ENCODE peak calls at places on chromosomes 3 and 15, in seven cellular contexts. One of them, this sample, is unnamed.

GRCh38 chr15:88040516-88040915 is 216.0 kb downstream of the NTRK3 start:
- DNase-seq in right lobe of liver: no peak
- DNase-seq in sigmoid colon: no peak
- DNase-seq in H54: no peak
- DNase-seq in Peyer's patch: no peak
- DNase-seq in adrenal gland: no peak
- DNase-seq in heart left ventricle: no peak
- DNase-seq in this sample: no peak

GRCh38 chr15:46344115-46344749 is 709.4 kb downstream of the SQOR start:
- DNase-seq in adrenal gland: no peak
- DNase-seq in Peyer's patch: no peak
- DNase-seq in H54: no peak
- DNase-seq in sigmoid colon: no peak
- DNase-seq in heart left ventricle: no peak
- DNase-seq in right lobe of liver: no peak
- DNase-seq in this sample: no peak

GRCh38 chr15:98000249-98001203 is 40.0 kb downstream of the ARRDC4 start:
- DNase-seq in H54: no peak
- DNase-seq in Peyer's patch: no peak
- DNase-seq in right lobe of liver: no peak
- DNase-seq in heart left ventricle: no peak
- DNase-seq in sigmoid colon: no peak
- DNase-seq in adrenal gland: no peak
- DNase-seq in this sample: no peak

GRCh38 chr3:156635973-156636372 is 38.4 kb upstream of the TIPARP start:
- DNase-seq in adrenal gland: no peak
- DNase-seq in heart left ventricle: no peak
- DNase-seq in Peyer's patch: no peak
- DNase-seq in H54: no peak
- DNase-seq in sigmoid colon: no peak
- DNase-seq in right lobe of liver: no peak
- DNase-seq in this sample: no peak

GRCh38 chr15:69980311-69981059 is 117.2 kb downstream of the TLE3 start:
- DNase-seq in Peyer's patch: peak
- DNase-seq in heart left ventricle: no peak
- DNase-seq in H54: no peak
- DNase-seq in sigmoid colon: no peak
- DNase-seq in right lobe of liver: no peak
- DNase-seq in adrenal gland: no peak
- DNase-seq in this sample: no peak

GRCh38 chr15:43198992-43199391 is 13.8 kb downstream of the CCNDBP1 start:
- DNase-seq in Peyer's patch: no peak
- DNase-seq in adrenal gland: no peak
- DNase-seq in sigmoid colon: no peak
- DNase-seq in H54: no peak
- DNase-seq in heart left ventricle: no peak
- DNase-seq in right lobe of liver: no peak
- DNase-seq in this sample: no peak

GRCh38 chr3:61865466-61865865 is 304.1 kb downstream of the PTPRG start:
- DNase-seq in sigmoid colon: no peak
- DNase-seq in adrenal gland: no peak
- DNase-seq in Peyer's patch: no peak
- DNase-seq in H54: no peak
- DNase-seq in heart left ventricle: no peak
- DNase-seq in right lobe of liver: no peak
- DNase-seq in this sample: no peak

GRCh38 chr3:98906230-98906629 is 4.7 kb upstream of the DCBLD2 start:
- DNase-seq in adrenal gland: no peak
- DNase-seq in sigmoid colon: no peak
- DNase-seq in right lobe of liver: no peak
- DNase-seq in Peyer's patch: no peak
- DNase-seq in heart left ventricle: no peak
- DNase-seq in H54: peak
- DNase-seq in this sample: no peak

GRCh38 chr3:118991775-118992174 is 42.9 kb downstream of the IGSF11 start:
- DNase-seq in adrenal gland: peak
- DNase-seq in sigmoid colon: no peak
- DNase-seq in heart left ventricle: no peak
- DNase-seq in H54: no peak
- DNase-seq in right lobe of liver: no peak
- DNase-seq in Peyer's patch: no peak
- DNase-seq in this sample: no peak

GRCh38 chr3:126621627-126622345 is 33.1 kb downstream of the TXNRD3 start:
- DNase-seq in Peyer's patch: no peak
- DNase-seq in right lobe of liver: no peak
- DNase-seq in heart left ventricle: no peak
- DNase-seq in adrenal gland: no peak
- DNase-seq in sigmoid colon: no peak
- DNase-seq in H54: peak
- DNase-seq in this sample: no peak

GRCh38 chr3:53509494-53509893 is 15.1 kb downstream of the CACNA1D start:
- DNase-seq in heart left ventricle: no peak
- DNase-seq in H54: no peak
- DNase-seq in sigmoid colon: no peak
- DNase-seq in adrenal gland: no peak
- DNase-seq in right lobe of liver: no peak
- DNase-seq in Peyer's patch: no peak
- DNase-seq in this sample: no peak

GRCh38 chr3:195063596-195064193 is 207.3 kb downstream of the XXYLT1 start:
- DNase-seq in H54: no peak
- DNase-seq in heart left ventricle: no peak
- DNase-seq in sigmoid colon: no peak
- DNase-seq in Peyer's patch: no peak
- DNase-seq in adrenal gland: no peak
- DNase-seq in right lobe of liver: no peak
- DNase-seq in this sample: no peak

GRCh38 chr3:190281308-190282051 is 40.8 kb downstream of the CLDN1 start:
- DNase-seq in Peyer's patch: no peak
- DNase-seq in adrenal gland: peak
- DNase-seq in heart left ventricle: no peak
- DNase-seq in sigmoid colon: no peak
- DNase-seq in H54: no peak
- DNase-seq in right lobe of liver: no peak
- DNase-seq in this sample: no peak

GRCh38 chr3:142285057-142285666 is 59.8 kb upstream of the GK5 start:
- DNase-seq in heart left ventricle: no peak
- DNase-seq in sigmoid colon: no peak
- DNase-seq in adrenal gland: no peak
- DNase-seq in right lobe of liver: no peak
- DNase-seq in Peyer's patch: no peak
- DNase-seq in H54: no peak
- DNase-seq in this sample: no peak
- TF ChIP-seq POLR2A in heart left ventricle: no peak
- TF ChIP-seq POLR2A in sigmoid colon: no peak
- TF ChIP-seq POLR2A in adrenal gland: no peak
- TF ChIP-seq POLR2A in right lobe of liver: no peak
- TF ChIP-seq POLR2A in Peyer's patch: no peak
- TF ChIP-seq POLR2A in H54: no peak
- TF ChIP-seq POLR2A in this sample: no peak

GRCh38 chr15:72813345-72814004 is 29.9 kb upstream of the ADPGK start:
- DNase-seq in heart left ventricle: no peak
- DNase-seq in right lobe of liver: no peak
- DNase-seq in H54: no peak
- DNase-seq in adrenal gland: no peak
- DNase-seq in sigmoid colon: no peak
- DNase-seq in Peyer's patch: no peak
- DNase-seq in this sample: no peak

DNA sequence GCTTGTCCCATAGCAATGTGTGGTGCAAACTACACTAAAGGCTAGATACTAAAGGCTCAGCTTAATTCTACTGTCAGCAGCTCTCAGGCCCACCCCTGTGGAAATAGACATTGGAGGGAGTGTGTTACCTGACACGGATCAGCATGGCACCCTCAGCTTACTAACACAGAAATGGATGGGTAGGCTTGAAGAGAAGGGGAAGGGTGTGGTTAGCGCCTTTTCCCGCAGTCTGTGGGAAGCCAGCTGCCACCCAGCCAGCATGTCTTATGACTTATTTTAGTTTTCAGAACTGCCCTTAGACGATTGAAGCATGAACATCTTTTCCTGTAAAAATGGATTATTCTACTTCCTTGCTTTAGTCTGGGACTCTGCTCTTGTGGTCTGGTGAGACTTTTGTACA is 25.8 kb upstream of the ADPGK start:
- DNase-seq in right lobe of liver: no peak
- DNase-seq in Peyer's patch: no peak
- DNase-seq in heart left ventricle: no peak
- DNase-seq in H54: no peak
- DNase-seq in sigmoid colon: no peak
- DNase-seq in adrenal gland: no peak
- DNase-seq in this sample: no peak
- TF ChIP-seq POLR2A in right lobe of liver: no peak
- TF ChIP-seq POLR2A in Peyer's patch: no peak
- TF ChIP-seq POLR2A in heart left ventricle: no peak
- TF ChIP-seq POLR2A in H54: no peak
- TF ChIP-seq POLR2A in sigmoid colon: no peak
- TF ChIP-seq POLR2A in adrenal gland: no peak
- TF ChIP-seq POLR2A in this sample: no peak

GRCh38 chr15:77187751-77188464 is 117.0 kb upstream of the TSPAN3 start:
- DNase-seq in sigmoid colon: no peak
- DNase-seq in H54: no peak
- DNase-seq in Peyer's patch: peak
- DNase-seq in heart left ventricle: peak
- DNase-seq in adrenal gland: peak
- DNase-seq in right lobe of liver: no peak
- DNase-seq in this sample: peak
- TF ChIP-seq POLR2A in sigmoid colon: no peak
- TF ChIP-seq POLR2A in H54: no peak
- TF ChIP-seq POLR2A in Peyer's patch: no peak
- TF ChIP-seq POLR2A in heart left ventricle: no peak
- TF ChIP-seq POLR2A in adrenal gland: no peak
- TF ChIP-seq POLR2A in right lobe of liver: no peak
- TF ChIP-seq POLR2A in this sample: no peak

GRCh38 chr3:152267831-152268500 is 763 bp upstream of the MBNL1 start:
- DNase-seq in H54: no peak
- DNase-seq in Peyer's patch: no peak
- DNase-seq in adrenal gland: no peak
- DNase-seq in right lobe of liver: no peak
- DNase-seq in sigmoid colon: no peak
- DNase-seq in heart left ventricle: no peak
- DNase-seq in this sample: peak

GRCh38 chr3:152270145-152270870 is 1.6 kb downstream of the MBNL1 start:
- DNase-seq in right lobe of liver: no peak
- DNase-seq in H54: no peak
- DNase-seq in sigmoid colon: no peak
- DNase-seq in Peyer's patch: no peak
- DNase-seq in heart left ventricle: no peak
- DNase-seq in adrenal gland: no peak
- DNase-seq in this sample: peak

GRCh38 chr3:152267319-152267689 is 1.4 kb upstream of the MBNL1 start:
- DNase-seq in adrenal gland: no peak
- DNase-seq in H54: no peak
- DNase-seq in right lobe of liver: no peak
- DNase-seq in Peyer's patch: no peak
- DNase-seq in heart left ventricle: no peak
- DNase-seq in sigmoid colon: no peak
- DNase-seq in this sample: peak

GRCh38 chr3:152269423-152270144 is 855 bp downstream of the MBNL1 start:
- DNase-seq in heart left ventricle: peak
- DNase-seq in adrenal gland: peak
- DNase-seq in right lobe of liver: no peak
- DNase-seq in H54: no peak
- DNase-seq in sigmoid colon: peak
- DNase-seq in Peyer's patch: peak
- DNase-seq in this sample: peak

GRCh38 chr3:152268501-152269422 is at the start of gene MBNL1:
- DNase-seq in sigmoid colon: peak
- DNase-seq in H54: peak
- DNase-seq in adrenal gland: peak
- DNase-seq in right lobe of liver: peak
- DNase-seq in Peyer's patch: peak
- DNase-seq in heart left ventricle: peak
- DNase-seq in this sample: peak
- TF ChIP-seq POLR2A in sigmoid colon: peak
- TF ChIP-seq POLR2A in H54: peak
- TF ChIP-seq POLR2A in adrenal gland: peak
- TF ChIP-seq POLR2A in right lobe of liver: peak
- TF ChIP-seq POLR2A in Peyer's patch: peak
- TF ChIP-seq POLR2A in heart left ventricle: peak
- TF ChIP-seq POLR2A in this sample: peak

DNA sequence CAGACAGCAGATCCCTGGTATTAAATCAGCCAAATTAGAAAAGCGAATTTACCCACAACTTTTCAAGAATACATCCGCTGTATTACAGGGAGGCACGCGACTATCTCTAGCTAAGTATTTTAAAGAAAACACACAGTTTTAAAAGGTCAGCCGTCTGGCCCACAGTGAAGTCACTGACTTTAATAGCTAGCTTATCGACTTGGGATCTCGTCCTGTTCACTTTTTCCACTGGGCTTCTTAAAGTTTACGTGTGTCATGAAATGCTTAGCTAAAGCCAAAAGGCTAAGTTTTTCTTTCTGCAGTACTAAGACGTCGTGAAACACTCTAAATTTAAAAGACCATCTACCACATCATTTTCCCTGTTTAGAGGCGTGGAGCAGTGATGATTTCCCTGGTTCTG is 27.2 kb downstream of the LRIG1 start:
- DNase-seq in H54: no peak
- DNase-seq in Peyer's patch: no peak
- DNase-seq in adrenal gland: no peak
- DNase-seq in sigmoid colon: no peak
- DNase-seq in heart left ventricle: no peak
- DNase-seq in right lobe of liver: no peak
- DNase-seq in this sample: no peak
- TF ChIP-seq POLR2A in H54: no peak
- TF ChIP-seq POLR2A in Peyer's patch: no peak
- TF ChIP-seq POLR2A in adrenal gland: no peak
- TF ChIP-seq POLR2A in sigmoid colon: no peak
- TF ChIP-seq POLR2A in heart left ventricle: no peak
- TF ChIP-seq POLR2A in right lobe of liver: no peak
- TF ChIP-seq POLR2A in this sample: no peak